ENCODE peak calls at places on chromosomes 13 and 19, in four cellular contexts. I is T-helper 1 cell, P is cardiac fibroblast, K is ovary. F is an unnamed sample.

GRCh38 chr19:36986601-36987000 is 70.5 kb downstream of the ZNF568 start:
- DNase-seq in I (no peak), P (no peak), K (no peak), F (no peak)

GRCh38 chr19:57829316-57829715 is 783 bp upstream of the ZNF587B start:
- DNase-seq in I (no peak), P (peak), K (no peak), F (no peak)

GRCh38 chr19:49718511-49718910 is 27.6 kb downstream of the CPT1C start:
- DNase-seq in I (no peak), P (peak), K (peak), F (no peak)

GRCh38 chr19:19860756-19861390 is 4.8 kb upstream of the ZNF253 start:
- DNase-seq in I (no peak), P (no peak), K (no peak), F (no peak)

GRCh38 chr13:75760182-75760981 is 124.3 kb downstream of the LMO7 start:
- DNase-seq in I (no peak), P (peak), K (no peak), F (no peak)

GRCh38 chr19:1862424-1863307 is 713 bp downstream of the KLF16 start:
- DNase-seq in I (peak), P (peak), K (peak), F (peak)

GRCh38 chr13:80235559-80236296 is 105.2 kb downstream of the SPRY2 start:
- DNase-seq in I (no peak), P (peak), K (no peak), F (no peak)

GRCh38 chr13:113901642-113902041 is 37.8 kb upstream of the GAS6 start:
- DNase-seq in I (no peak), P (no peak), K (no peak), F (no peak)

GRCh38 chr19:46896076-46896794 is 35.4 kb downstream of the ARHGAP35 start:
- DNase-seq in I (no peak), P (no peak), K (no peak), F (no peak)

GRCh38 chr19:2426661-2427322 is 594 bp downstream of the TIMM13 start:
- DNase-seq in I (no peak), P (peak), K (no peak), F (peak)

GRCh38 chr13:90910240-90910639 is 437.2 kb upstream of the MIR17HG start:
- DNase-seq in I (no peak), P (no peak), K (no peak), F (no peak)

GRCh38 chr13:85590231-85590931 is 208.8 kb downstream of the SLITRK6 start:
- DNase-seq in I (no peak), P (no peak), K (no peak), F (no peak)

GRCh38 chr19:15187026-15188007 is 13.5 kb downstream of the NOTCH3 start:
- DNase-seq in I (no peak), P (no peak), K (no peak), F (peak)

GRCh38 chr13:72109863-72110262 is 242.9 kb upstream of the DACH1 start:
- DNase-seq in I (no peak), P (no peak), K (no peak), F (no peak)

GRCh38 chr13:52922961-52923360 is 74.5 kb upstream of the PCDH8 start:
- DNase-seq in I (no peak), P (no peak), K (no peak), F (no peak)

GRCh38 chr13:21657538-21657937 is 13.3 kb upstream of the FGF9 start:
- DNase-seq in I (no peak), P (no peak), K (no peak), F (no peak)

GRCh38 chr13:108950333-108951010 is 321.1 kb downstream of the MYO16 start:
- DNase-seq in I (no peak), P (no peak), K (no peak), F (no peak)

GRCh38 chr19:56978023-56978565 is 137.6 kb upstream of the PEG3 start:
- DNase-seq in I (no peak), P (no peak), K (peak), F (no peak)

GRCh38 chr13:20825476-20825875 is 51.7 kb upstream of the EEF1AKMT1 start:
- DNase-seq in I (no peak), P (peak), K (no peak), F (no peak)

GRCh38 chr19:19591133-19591825 is 27.2 kb downstream of the PBX4 start:
- DNase-seq in I (peak), P (peak), K (no peak), F (no peak)

GRCh38 chr19:13153627-13154240 is 3.5 kb downstream of the IER2 start:
- DNase-seq in I (no peak), P (peak), K (peak), F (peak)

GRCh38 chr13:50527612-50528509 is 315.6 kb downstream of the DLEU7 start:
- DNase-seq in I (no peak), P (no peak), K (no peak), F (no peak)

GRCh38 chr19:8307400-8307964 is 676 bp downstream of the CD320 start:
- DNase-seq in I (no peak), P (no peak), K (no peak), F (peak)

GRCh38 chr19:44847144-44848035 is 1.3 kb downstream of the NECTIN2 start:
- DNase-seq in I (no peak), P (peak), K (peak), F (peak)

GRCh38 chr13:39803156-39803555 is 147.7 kb downstream of the COG6 start:
- DNase-seq in I (no peak), P (no peak), K (no peak), F (no peak)

GRCh38 chr19:16078759-16079707 is 2.7 kb downstream of the TPM4 start:
- DNase-seq in I (peak), P (peak), K (peak), F (peak)

GRCh38 chr19:28999733-29000433 is 213.1 kb downstream of the UQCRFS1 start:
- DNase-seq in I (no peak), P (no peak), K (no peak), F (no peak)

GRCh38 chr19:37999309-38000213 is 92.6 kb downstream of the SIPA1L3 start:
- DNase-seq in I (no peak), P (peak), K (no peak), F (peak)

GRCh38 chr13:50149932-50150331 is 134.7 kb downstream of the KCNRG start:
- DNase-seq in I (no peak), P (peak), K (no peak), F (peak)

GRCh38 chr19:17909017-17909732 is 23.6 kb upstream of the CCDC124 start:
- DNase-seq in I (no peak), P (no peak), K (no peak), F (no peak)

GRCh38 chr19:42420055-42420544 is 7.1 kb downstream of the LIPE start:
- DNase-seq in I (peak), P (peak), K (no peak), F (no peak)

GRCh38 chr19:17479325-17479791 is 9.0 kb downstream of the SLC27A1 start:
- DNase-seq in I (no peak), P (peak), K (no peak), F (no peak)

GRCh38 chr13:53197424-53197823 is 168.8 kb downstream of the OLFM4 start:
- DNase-seq in I (no peak), P (no peak), K (no peak), F (no peak)

GRCh38 chr19:46002678-46003275 is 7.5 kb downstream of the CCDC61 start:
- DNase-seq in I (no peak), P (no peak), K (no peak), F (no peak)